ENCODE peak calls at places on chromosomes 11 and 22, in seven cellular contexts. A is activated naive CD8-positive, alpha-beta T cell treated with anti-CD3 and anti-CD28 coated beads, Interleukin-2, amount 10 ng/mL, durations not matched to agents 7 days and 5 days; T is neural crest cell; I is GM03348; C is HEK293T; E is fibroblast of the conjunctiva; P is stimulated activated CD4-positive, alpha-beta T cell treated with anti-CD3 and anti-CD28 coated beads, Interleukin-12 subunit alpha, Interleukin-12 subunit beta, amount 100 ng/mL, for 24 hours. H is an unnamed sample.

GRCh38 chr11:9148035-9148434 is 56.6 kb upstream of the SCUBE2 start:
- DNase-seq in C (no peak), A (no peak), T (no peak), I (no peak), E (no peak), P (no peak), H (no peak)

GRCh38 chr11:16825968-16826367 is 87.5 kb downstream of the C11orf58 start:
- DNase-seq in I (no peak), A (no peak), T (no peak), E (no peak), P (no peak), C (no peak), H (no peak)

GRCh38 chr22:37303821-37304274 is 21.5 kb downstream of the CYTH4 start:
- DNase-seq in C (no peak), I (peak; percentile 91), T (no peak), P (peak; percentile 50), A (peak; percentile 71), E (peak; percentile 60), H (no peak)

GRCh38 chr11:36191941-36192340 is 97.3 kb downstream of the COMMD9 start:
- DNase-seq in E (no peak), T (no peak), A (no peak), C (no peak), I (no peak), P (no peak), H (no peak)

GRCh38 chr11:110989734-110990133 is 255.8 kb upstream of the POU2AF2 start:
- DNase-seq in I (peak; percentile 41), P (no peak), C (no peak), T (no peak), E (peak; percentile 83), A (no peak), H (no peak)

GRCh38 chr11:114293201-114293711 is 2.9 kb upstream of the NNMT start:
- DNase-seq in P (no peak), E (no peak), T (no peak), I (no peak), A (no peak), C (no peak), H (no peak)

GRCh38 chr22:47065756-47066615 is 303.5 kb downstream of the TBC1D22A start:
- DNase-seq in C (no peak), I (no peak), T (no peak), E (no peak), A (no peak), P (no peak), H (no peak)

GRCh38 chr11:114174712-114175495 is 115.4 kb downstream of the ZBTB16 start:
- DNase-seq in A (no peak), T (no peak), I (no peak), C (no peak), P (no peak), E (no peak), H (no peak)

GRCh38 chr11:122703541-122704272 is 48.2 kb downstream of the UBASH3B start:
- DNase-seq in P (no peak), I (no peak), A (no peak), E (no peak), C (no peak), T (no peak), H (no peak)

GRCh38 chr11:8719260-8720190 is 36.9 kb downstream of the RPL27A start:
- DNase-seq in E (peak; percentile 67), A (no peak), T (no peak), P (no peak), C (no peak), I (peak; percentile 89), H (no peak)

GRCh38 chr11:134849833-134850232 is 437.8 kb upstream of the B3GAT1 start:
- DNase-seq in A (no peak), T (no peak), C (no peak), I (no peak), P (no peak), E (no peak), H (no peak)

GRCh38 chr11:62842171-62842717 is 2.9 kb upstream of the WDR74 start:
- DNase-seq in I (no peak), E (no peak), P (no peak), A (peak; percentile 58), C (peak; percentile 18), T (no peak), H (no peak)

H was measured in iPS DF 6.9.